ENCODE peak calls at places on chromosomes 13 and 19, in six cellular contexts. C, M, F, H, Q and Y are unnamed samples.

GRCh38 chr19:5048727-5049553 is 80.0 kb downstream of the KDM4B start:
- DNase-seq in F (no peak), Q (no peak), H (no peak), C (peak), M (peak), Y (no peak)

GRCh38 chr13:91946498-91947070 is 548.2 kb downstream of the GPC5 start:
- DNase-seq in Q (no peak), M (no peak), F (no peak), H (no peak), C (peak), Y (peak)

GRCh38 chr19:42468273-42468796 is 25.6 kb upstream of the CXCL17 start:
- DNase-seq in F (no peak), H (no peak), M (no peak), C (no peak), Q (no peak), Y (peak)

GRCh38 chr19:54484451-54484850 is 11.4 kb upstream of the CDC42EP5 start:
- DNase-seq in F (no peak), M (no peak), C (no peak), H (no peak), Q (no peak), Y (no peak)

GRCh38 chr19:18644144-18645034 is 7.6 kb downstream of the KLHL26 start:
- DNase-seq in C (no peak), H (no peak), Q (no peak), M (no peak), F (no peak), Y (peak)

GRCh38 chr13:44934724-44935123 is 54.5 kb downstream of the NUFIP1 start:
- DNase-seq in C (no peak), H (no peak), M (no peak), F (no peak), Q (no peak), Y (peak)

GRCh38 chr19:53772943-53773342 is 51.2 kb downstream of the NLRP12 start:
- DNase-seq in F (peak), M (peak), Q (no peak), C (peak), H (peak), Y (peak)

GRCh38 chr13:112172641-112173171 is 105.8 kb downstream of the SOX1 start:
- DNase-seq in M (no peak), C (no peak), F (no peak), H (no peak), Q (no peak), Y (no peak)

GRCh38 chr19:53809518-53810186 is 14.5 kb downstream of the NLRP12 start:
- DNase-seq in M (no peak), Q (no peak), F (peak), C (peak), H (no peak), Y (no peak)